ENCODE peak calls at places on chromosomes 12 and 14, in nine cellular contexts. I, L, Y, Z, M, A, N, U and V are unnamed samples.

GRCh38 chr12:124603910-124604775 is 36.7 kb upstream of the NCOR2 start:
- DNase-seq in I (peak; percentile 38), L (no peak), Y (no peak), Z (no peak), M (no peak), A (no peak), N (no peak), U (no peak), V (no peak)

GRCh38 chr12:89789862-89790261 is 81.2 kb upstream of the ATP2B1 start:
- DNase-seq in I (no peak), L (no peak), Y (no peak), Z (no peak), M (no peak), A (no peak), N (no peak), U (peak; percentile 16), V (peak; percentile 32)

GRCh38 chr14:20472566-20473206 is 3.5 kb downstream of the PNP start:
- DNase-seq in I (peak; percentile 67), L (peak; percentile 54), Y (no peak), Z (no peak), M (no peak), A (no peak), N (no peak), U (no peak), V (no peak)

GRCh38 chr12:110531741-110532333 is 29.7 kb downstream of the RAD9B start:
- DNase-seq in I (no peak), L (no peak), Y (no peak), Z (no peak), M (no peak), A (no peak), N (no peak), U (peak; percentile 50), V (peak; percentile 62)

GRCh38 chr12:7995266-7995963 is 37.1 kb upstream of the FOXJ2 start:
- DNase-seq in I (peak; percentile 80), L (peak; percentile 80), Y (peak; percentile 85), Z (no peak), M (peak; percentile 54), A (peak; percentile 96), N (peak; percentile 94), U (peak; percentile 52), V (peak; percentile 65)

GRCh38 chr14:56723418-56723817 is 86.9 kb downstream of the OTX2 start:
- DNase-seq in I (no peak), L (no peak), Y (no peak), Z (no peak), M (no peak), A (no peak), N (no peak), U (no peak), V (no peak)

GRCh38 chr12:52633383-52633782 is 15.0 kb upstream of the KRT73 start:
- DNase-seq in I (no peak), L (no peak), Y (no peak), Z (no peak), M (no peak), A (peak; percentile 34), N (no peak), U (no peak), V (no peak)

GRCh38 chr12:6425588-6426531 is 18.9 kb upstream of the CD27 start:
- DNase-seq in I (peak; percentile 51), L (peak; percentile 97), Y (no peak), Z (no peak), M (no peak), A (peak; percentile 71), N (peak; percentile 39), U (no peak), V (no peak)

GRCh38 chr14:50069325-50069724 is 47.0 kb downstream of the VCPKMT start:
- DNase-seq in I (no peak), L (no peak), Y (no peak), Z (no peak), M (no peak), A (no peak), N (no peak), U (no peak), V (no peak)

GRCh38 chr12:92111256-92111655 is 34.4 kb downstream of the BTG1 start:
- DNase-seq in I (no peak), L (no peak), Y (no peak), Z (no peak), M (no peak), A (no peak), N (no peak), U (no peak), V (no peak)

GRCh38 chr12:93573552-93574223 is 1.2 kb downstream of the SOCS2 start:
- DNase-seq in I (no peak), L (no peak), Y (peak; percentile 8), Z (no peak), M (no peak), A (peak; percentile 58), N (no peak), U (no peak), V (peak; percentile 9)

GRCh38 chr12:63151898-63152700 is 1.1 kb upstream of the AVPR1A start:
- DNase-seq in I (no peak), L (peak; percentile 63), Y (peak; percentile 51), Z (peak; percentile 20), M (peak; percentile 34), A (peak; percentile 54), N (peak; percentile 62), U (peak; percentile 19), V (peak; percentile 64)

GRCh38 chr14:21796912-21797311 is 123.3 kb upstream of the OR4E1 start:
- DNase-seq in I (no peak), L (no peak), Y (peak; percentile 15), Z (no peak), M (no peak), A (peak; percentile 43), N (peak; percentile 33), U (no peak), V (no peak)